ENCODE peak calls at places on chromosomes 7 and 10, in nine cellular contexts. B, L, S, O, Q, C, I, D and Z are unnamed samples.

GRCh38 chr7:140686921-140687320 is 9.6 kb upstream of the NDUFB2 start:
- DNase-seq in O (peak), I (no peak), D (no peak), C (no peak), S (no peak), L (no peak), Q (no peak), B (no peak), Z (no peak)

GRCh38 chr7:85773116-85773783 is 586.4 kb upstream of the SEMA3D start:
- DNase-seq in O (no peak), Q (peak), I (peak), B (peak), L (peak), D (peak), C (no peak), S (peak), Z (no peak)

GRCh38 chr7:122143376-122143750 is 686 bp downstream of the AASS start:
- DNase-seq in B (peak), O (peak), L (no peak), C (no peak), S (no peak), D (peak), I (no peak), Q (peak), Z (no peak)

GRCh38 chr7:153507885-153508284 is 544.3 kb upstream of the DPP6 start:
- DNase-seq in L (no peak), I (no peak), O (no peak), B (no peak), S (no peak), D (no peak), Q (no peak), C (no peak), Z (no peak)

GRCh38 chr7:23211542-23211941 is 29.7 kb downstream of the NUP42 start:
- DNase-seq in L (no peak), O (no peak), I (no peak), Q (no peak), D (no peak), B (no peak), S (no peak), C (no peak), Z (no peak)

GRCh38 chr10:100835810-100836209 is 77.0 kb upstream of the SLF2 start:
- DNase-seq in O (no peak), I (no peak), C (no peak), S (no peak), D (no peak), B (no peak), L (no peak), Q (no peak), Z (no peak)

GRCh38 chr7:94049615-94050014 is 45.5 kb upstream of the BET1 start:
- DNase-seq in S (no peak), I (no peak), B (no peak), C (no peak), L (no peak), Q (no peak), O (no peak), D (no peak), Z (no peak)

GRCh38 chr7:142904128-142904527 is 18.6 kb upstream of the TRPV6 start:
- DNase-seq in L (no peak), I (no peak), B (no peak), O (no peak), C (no peak), D (no peak), S (no peak), Q (no peak), Z (no peak)

GRCh38 chr10:80078448-80079311 is at the start of gene TMEM254:
- DNase-seq in Q (peak), C (peak), D (peak), O (peak), I (peak), S (peak), L (peak), B (peak), Z (peak)

GRCh38 chr7:140670343-140670935 is 2.3 kb upstream of the ADCK2 start:
- DNase-seq in C (no peak), Q (no peak), D (no peak), B (no peak), S (no peak), I (no peak), L (no peak), O (no peak), Z (no peak)

GRCh38 chr7:134175724-134176350 is 48.7 kb downstream of the LRGUK start:
- DNase-seq in Q (peak), C (no peak), L (peak), S (no peak), D (peak), O (no peak), I (peak), B (no peak), Z (no peak)

GRCh38 chr7:137994091-137994688 is 7.7 kb downstream of the CREB3L2 start:
- DNase-seq in C (no peak), O (no peak), S (no peak), D (peak), I (no peak), L (no peak), Q (no peak), B (no peak), Z (no peak)

GRCh38 chr7:45103958-45104843 is 7.3 kb downstream of the TBRG4 start:
- DNase-seq in O (no peak), B (no peak), S (no peak), Q (no peak), L (no peak), D (no peak), C (no peak), I (no peak), Z (no peak)

GRCh38 chr10:547591-548081 is 141.8 kb downstream of the DIP2C start:
- DNase-seq in O (no peak), B (no peak), C (no peak), L (no peak), I (no peak), S (no peak), Q (no peak), D (no peak), Z (no peak)

GRCh38 chr7:112135815-112136706 is 70.1 kb downstream of the DOCK4 start:
- DNase-seq in I (no peak), S (no peak), D (no peak), Q (no peak), C (no peak), B (no peak), O (no peak), L (no peak), Z (no peak)

GRCh38 chr10:73232887-73233286 is 14.2 kb downstream of the DNAJC9 start:
- DNase-seq in I (no peak), S (no peak), L (no peak), B (no peak), Q (no peak), D (no peak), O (no peak), C (no peak), Z (no peak)

GRCh38 chr7:30028749-30029635 is 780 bp downstream of the PLEKHA8 start:
- DNase-seq in I (no peak), C (peak), S (no peak), L (no peak), Q (peak), O (peak), B (peak), D (peak), Z (no peak)

GRCh38 chr10:62804384-62805138 is at the start of gene ADO:
- DNase-seq in L (peak), S (peak), B (peak), D (peak), C (peak), O (peak), Q (peak), I (no peak), Z (peak)

GRCh38 chr10:110818311-110819257 is 53.1 kb upstream of the PDCD4 start:
- DNase-seq in Q (no peak), O (no peak), L (no peak), D (no peak), I (no peak), C (no peak), B (no peak), S (no peak), Z (no peak)

GRCh38 chr10:11345224-11346054 is 266.0 kb downstream of the USP6NL start:
- DNase-seq in D (no peak), L (no peak), C (no peak), Q (no peak), I (no peak), S (no peak), O (no peak), B (peak), Z (no peak)

GRCh38 chr10:69361303-69361614 is 55.5 kb downstream of the TACR2 start:
- DNase-seq in S (no peak), O (no peak), L (no peak), Q (no peak), D (no peak), C (no peak), B (no peak), I (no peak), Z (no peak)

GRCh38 chr10:2119316-2119715 is 382.0 kb upstream of the ADARB2 start:
- DNase-seq in B (no peak), Q (no peak), S (no peak), I (no peak), L (no peak), C (no peak), O (no peak), D (peak), Z (no peak)

GRCh38 chr7:137978464-137979237 is 23.2 kb downstream of the CREB3L2 start:
- DNase-seq in O (no peak), L (peak), S (peak), Q (peak), D (peak), C (peak), I (peak), B (peak), Z (no peak)

GRCh38 chr10:29646238-29646902 is 11.6 kb upstream of the SVIL start:
- DNase-seq in D (peak), I (no peak), B (peak), S (no peak), O (no peak), Q (peak), L (peak), C (no peak), Z (no peak)

GRCh38 chr10:124155781-124156401 is 62.5 kb upstream of the CHST15 start:
- DNase-seq in D (no peak), B (peak), L (no peak), Q (no peak), S (no peak), C (no peak), O (no peak), I (no peak), Z (no peak)

GRCh38 chr7:153832160-153832559 is 220.0 kb upstream of the DPP6 start:
- DNase-seq in O (no peak), C (no peak), I (no peak), B (no peak), L (no peak), Q (no peak), D (no peak), S (no peak), Z (no peak)

GRCh38 chr10:131954356-131954965 is 27.3 kb downstream of the BNIP3 start:
- DNase-seq in B (no peak), S (no peak), L (no peak), I (no peak), C (no peak), O (no peak), D (no peak), Q (no peak), Z (no peak)

GRCh38 chr7:26497801-26498596 is 206.3 kb downstream of the SNX10 start:
- DNase-seq in Q (no peak), C (no peak), L (no peak), I (no peak), D (no peak), S (no peak), B (no peak), O (no peak), Z (no peak)

GRCh38 chr7:154304740-154305679 is 252.8 kb downstream of the DPP6 start:
- DNase-seq in I (no peak), B (no peak), Q (no peak), S (no peak), L (no peak), O (no peak), C (no peak), D (no peak), Z (no peak)

GRCh38 chr7:137642467-137642866 is 204.3 kb downstream of the DGKI start:
- DNase-seq in Q (peak), L (peak), S (peak), I (peak), D (peak), B (no peak), C (no peak), O (no peak), Z (no peak)

GRCh38 chr7:26202019-26202985 is 757 bp downstream of the CBX3 start:
- DNase-seq in L (no peak), C (no peak), D (peak), O (no peak), B (peak), S (no peak), I (no peak), Q (peak), Z (peak)

GRCh38 chr7:88664630-88665233 is 94.8 kb upstream of the ZNF804B start:
- DNase-seq in I (no peak), L (no peak), O (no peak), C (no peak), Q (peak), S (no peak), D (peak), B (peak), Z (no peak)

GRCh38 chr7:156854654-156855053 is 38.3 kb downstream of the LMBR1 start:
- DNase-seq in Q (no peak), C (no peak), D (no peak), I (no peak), B (no peak), S (no peak), O (no peak), L (no peak), Z (no peak)

GRCh38 chr10:23358357-23358756 is 13.8 kb upstream of the C10orf67 start:
- DNase-seq in Q (no peak), C (no peak), L (no peak), O (no peak), I (no peak), D (peak), B (peak), S (no peak), Z (no peak)

GRCh38 chr10:120336910-120337540 is 120.0 kb upstream of the PLPP4 start:
- DNase-seq in Q (peak), C (peak), I (no peak), O (no peak), D (peak), B (peak), S (no peak), L (no peak), Z (no peak)

GRCh38 chr7:85185355-85186082 is 1.3 kb downstream of the SEMA3D start:
- DNase-seq in C (peak), B (peak), I (no peak), O (peak), D (peak), S (no peak), Q (peak), L (no peak), Z (peak)

GRCh38 chr7:87627634-87627994 is 584 bp upstream of the RUNDC3B start:
- DNase-seq in C (no peak), L (no peak), B (no peak), Q (no peak), I (no peak), D (no peak), O (no peak), S (no peak), Z (no peak)

GRCh38 chr7:129924602-129925001 is 28.2 kb downstream of the UBE2H start:
- DNase-seq in S (no peak), Q (no peak), B (no peak), D (no peak), I (no peak), L (no peak), C (no peak), O (no peak), Z (no peak)

DNA sequence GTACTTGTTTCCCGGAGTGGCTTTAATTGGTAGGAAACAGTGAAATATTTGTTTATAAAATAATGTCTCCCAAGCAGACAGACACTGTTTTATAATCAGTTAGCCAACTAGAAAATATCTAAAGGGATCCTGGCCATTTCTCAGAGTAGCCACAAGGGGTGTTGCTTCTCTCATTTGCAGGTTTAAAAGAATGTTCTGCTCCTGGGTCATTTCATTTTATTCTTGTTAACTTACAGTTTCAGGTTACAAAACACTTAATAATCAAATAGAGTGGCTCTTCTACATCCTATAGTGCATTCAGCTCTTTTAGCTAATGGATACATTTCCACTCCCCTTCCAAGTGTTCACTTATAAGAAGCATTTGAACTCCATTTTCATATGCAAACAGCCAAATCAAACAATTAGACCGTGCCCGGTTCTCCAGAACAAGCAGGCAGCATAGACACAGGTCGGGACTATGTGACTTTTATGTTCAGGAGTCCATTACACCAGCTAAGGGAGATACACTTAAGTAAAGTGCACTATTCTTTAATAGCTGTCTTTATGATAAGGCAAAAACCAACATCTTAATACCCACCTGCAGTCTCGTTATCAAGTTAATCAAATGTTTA is 117.5 kb downstream of the TRIL start:
- DNase-seq in D (peak), O (no peak), C (peak), L (no peak), Q (no peak), I (no peak), B (peak), S (no peak), Z (no peak)
- TF ChIP-seq CTCF in D (peak), O (no peak), C (peak), L (peak), Q (peak), I (peak), B (peak), S (peak), Z (peak)

GRCh38 chr10:88117869-88118632 is 254.6 kb downstream of the PTEN start:
- DNase-seq in B (no peak), D (no peak), O (no peak), Q (no peak), L (no peak), I (no peak), C (no peak), S (no peak), Z (no peak)
- TF ChIP-seq CTCF in B (peak), D (no peak), O (no peak), Q (no peak), L (no peak), I (no peak), C (no peak), S (no peak), Z (peak)

GRCh38 chr10:35025916-35026315 is 64.2 kb downstream of the CUL2 start:
- DNase-seq in L (no peak), C (no peak), Q (peak), D (peak), O (no peak), I (peak), B (peak), S (no peak), Z (no peak)

DNA sequence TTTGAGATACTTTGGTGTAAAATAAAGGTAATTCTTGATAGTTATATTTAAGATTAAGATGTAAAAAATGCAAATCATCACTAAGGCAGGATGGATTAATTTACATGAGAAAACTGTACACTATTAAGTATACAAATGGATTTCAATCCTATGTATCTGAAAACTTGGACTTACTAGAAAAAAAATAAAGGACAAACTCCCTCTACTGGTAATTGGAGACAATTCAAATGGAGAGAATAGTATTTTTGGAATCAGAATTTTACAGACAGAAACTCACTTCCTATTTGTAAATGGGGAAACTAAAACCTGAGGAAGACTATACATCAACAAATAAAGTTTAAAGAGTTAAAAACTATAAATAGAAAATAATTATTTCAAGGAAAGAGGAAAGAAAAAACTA is 62.6 kb downstream of the CUL2 start:
- DNase-seq in S (no peak), C (no peak), Q (peak), L (no peak), I (peak), B (peak), O (no peak), D (peak), Z (no peak)
- TF ChIP-seq CTCF in S (peak), C (peak), Q (peak), L (peak), I (peak), B (peak), O (no peak), D (peak), Z (peak)

DNA sequence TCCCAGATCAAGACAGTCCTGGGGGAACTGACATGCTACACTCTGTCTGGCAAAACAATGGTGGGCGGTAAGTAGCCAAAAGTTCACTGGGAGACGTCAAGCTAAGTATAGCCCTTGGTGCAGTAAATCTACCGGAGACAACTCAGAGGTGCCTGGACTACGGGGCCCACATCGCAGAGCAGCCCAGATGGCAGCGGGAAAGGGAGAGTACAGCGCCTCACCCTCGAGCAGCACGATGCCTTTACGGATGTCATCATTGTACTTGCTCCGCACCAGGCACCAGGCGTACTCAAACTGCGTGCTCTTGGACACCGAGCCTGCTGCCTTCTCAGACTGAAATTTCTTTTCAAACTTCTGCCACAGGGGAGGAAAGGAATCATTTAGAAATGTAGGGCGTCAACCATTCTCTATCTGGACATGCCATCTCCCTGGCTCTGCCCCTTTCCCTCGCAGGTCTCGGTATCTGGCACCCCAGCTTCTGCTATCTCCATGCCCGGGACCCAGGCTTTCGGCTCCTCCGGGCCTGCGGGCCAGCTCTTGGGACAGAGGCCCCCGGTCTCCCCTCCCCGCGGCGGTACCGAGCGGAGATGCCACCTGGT is 996 bp downstream of the FIS1 start:
- DNase-seq in Q (peak), C (peak), B (peak), S (no peak), L (no peak), I (no peak), D (peak), O (no peak), Z (no peak)
- TF ChIP-seq CTCF in Q (no peak), C (no peak), B (no peak), S (no peak), L (no peak), I (no peak), D (peak), O (no peak), Z (peak)

DNA sequence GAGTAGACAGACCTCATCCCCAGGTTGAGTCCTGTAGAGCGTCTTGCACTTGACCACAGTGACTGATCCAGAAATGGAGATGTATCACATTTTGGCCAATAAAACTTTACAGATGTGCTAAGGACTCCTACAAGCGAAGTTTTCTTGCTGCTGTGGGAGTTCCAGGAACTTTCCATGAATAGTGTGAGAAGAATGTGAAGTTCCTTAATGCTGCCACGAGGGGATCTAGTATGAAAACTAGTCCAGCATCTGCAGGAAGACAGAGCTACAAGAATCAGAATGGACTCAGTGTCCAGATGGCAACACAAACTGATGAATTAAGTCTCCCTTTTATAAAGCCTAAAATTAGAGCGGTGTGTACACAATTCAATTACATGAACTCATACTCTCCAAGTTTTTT is 14.8 kb upstream of the LSM8 start:
- DNase-seq in I (no peak), L (no peak), C (no peak), S (no peak), Q (peak), D (no peak), O (no peak), B (peak), Z (no peak)
- TF ChIP-seq CTCF in I (peak), L (peak), C (no peak), S (no peak), Q (peak), D (no peak), O (no peak), B (no peak), Z (no peak)